ENCODE peak calls at places on chromosomes 11 and 22, in ten cellular contexts. F is A549, T is breast epithelium, M is bronchial epithelial cell, H is sigmoid colon, D is heart right ventricle, J is transverse colon, W is OCI-LY7, G is tibial nerve, B is ovary. I is an unnamed sample.

GRCh38 chr11:27041141-27041869 is 690 bp downstream of the BBOX1 start:
- DNase-seq in F (no peak), T (no peak), M (no peak), H (no peak), D (no peak), J (no peak), W (peak), G (no peak), B (no peak), I (no peak)

GRCh38 chr22:27993201-27993635 is 74.2 kb upstream of the PITPNB start:
- DNase-seq in F (no peak), T (peak), M (no peak), H (peak), D (no peak), J (peak), W (no peak), G (no peak), B (peak), I (no peak)

GRCh38 chr11:19573666-19574065 is 139.0 kb upstream of the NAV2 start:
- DNase-seq in F (no peak), T (no peak), M (no peak), H (no peak), D (peak), J (no peak), W (no peak), G (no peak), B (no peak), I (no peak)

GRCh38 chr11:96324912-96325311 is 18.1 kb downstream of the MAML2 start:
- DNase-seq in F (no peak), T (no peak), M (peak), H (no peak), D (no peak), J (no peak), W (no peak), G (no peak), B (no peak), I (no peak)

GRCh38 chr11:37858398-37858797 is 1260.4 kb upstream of the RAG2 start:
- DNase-seq in F (no peak), T (no peak), M (peak), H (no peak), D (no peak), J (no peak), W (no peak), G (no peak), B (no peak), I (no peak)

GRCh38 chr11:102244681-102245409 is 72.4 kb upstream of the BIRC3 start:
- DNase-seq in F (peak), T (no peak), M (peak), H (no peak), D (no peak), J (no peak), W (no peak), G (no peak), B (no peak), I (no peak)

GRCh38 chr11:126601550-126602215 is 246.2 kb downstream of the ST3GAL4 start:
- DNase-seq in F (no peak), T (no peak), M (no peak), H (no peak), D (no peak), J (no peak), W (no peak), G (no peak), B (no peak), I (no peak)

GRCh38 chr11:86676533-86677154 is 4.2 kb upstream of the ME3 start:
- DNase-seq in F (peak), T (no peak), M (no peak), H (no peak), D (no peak), J (no peak), W (peak), G (no peak), B (no peak), I (peak)

GRCh38 chr11:35153280-35153679 is 14.3 kb downstream of the CD44 start:
- DNase-seq in F (no peak), T (no peak), M (no peak), H (no peak), D (no peak), J (no peak), W (no peak), G (no peak), B (no peak), I (no peak)

GRCh38 chr11:67119577-67120391 is 721 bp downstream of the KDM2A start:
- DNase-seq in F (peak), T (no peak), M (no peak), H (peak), D (peak), J (peak), W (peak), G (peak), B (peak), I (peak)

GRCh38 chr11:100867601-100868000 is 180.5 kb downstream of the ARHGAP42 start:
- DNase-seq in F (no peak), T (no peak), M (no peak), H (no peak), D (no peak), J (no peak), W (no peak), G (no peak), B (no peak), I (no peak)

GRCh38 chr11:58923300-58923788 is 15.9 kb upstream of the GLYATL1 start:
- DNase-seq in F (peak), T (no peak), M (peak), H (no peak), D (no peak), J (peak), W (peak), G (no peak), B (no peak), I (peak)

GRCh38 chr11:120547301-120547700 is 35.8 kb downstream of the GRIK4 start:
- DNase-seq in F (no peak), T (no peak), M (peak), H (no peak), D (no peak), J (no peak), W (no peak), G (no peak), B (no peak), I (no peak)

GRCh38 chr11:79670846-79671245 is 230.0 kb upstream of the TENM4 start:
- DNase-seq in F (no peak), T (no peak), M (no peak), H (no peak), D (no peak), J (no peak), W (no peak), G (no peak), B (no peak), I (no peak)

GRCh38 chr11:32405592-32405991 is 29.7 kb downstream of the WT1 start:
- DNase-seq in F (no peak), T (no peak), M (no peak), H (no peak), D (no peak), J (no peak), W (no peak), G (no peak), B (no peak), I (no peak)

GRCh38 chr11:17590463-17590862 is 43.4 kb downstream of the OTOG start:
- DNase-seq in F (no peak), T (peak), M (no peak), H (peak), D (no peak), J (no peak), W (no peak), G (no peak), B (no peak), I (no peak)

GRCh38 chr11:218815-219593 is 11.5 kb downstream of the RIC8A start:
- DNase-seq in F (no peak), T (peak), M (no peak), H (peak), D (no peak), J (no peak), W (no peak), G (no peak), B (no peak), I (no peak)

GRCh38 chr11:2725367-2726300 is 25.8 kb upstream of the KCNQ1OT1 start:
- DNase-seq in F (no peak), T (no peak), M (no peak), H (peak), D (peak), J (no peak), W (no peak), G (peak), B (peak), I (no peak)

GRCh38 chr11:60459345-60459744 is 3.7 kb downstream of the MS4A1 start:
- DNase-seq in F (no peak), T (no peak), M (no peak), H (no peak), D (no peak), J (no peak), W (peak), G (no peak), B (no peak), I (peak)

GRCh38 chr11:65445101-65445603 is 22.6 kb downstream of the NEAT1 start:
- DNase-seq in F (no peak), T (no peak), M (peak), H (no peak), D (no peak), J (no peak), W (no peak), G (no peak), B (peak), I (peak)

GRCh38 chr11:34407121-34407813 is 31.5 kb upstream of the CAT start:
- DNase-seq in F (no peak), T (peak), M (peak), H (no peak), D (no peak), J (no peak), W (no peak), G (no peak), B (no peak), I (no peak)

GRCh38 chr22:27662359-27663030 is 139.1 kb downstream of the MN1 start:
- DNase-seq in F (no peak), T (no peak), M (no peak), H (no peak), D (peak), J (no peak), W (no peak), G (no peak), B (peak), I (no peak)

DNA sequence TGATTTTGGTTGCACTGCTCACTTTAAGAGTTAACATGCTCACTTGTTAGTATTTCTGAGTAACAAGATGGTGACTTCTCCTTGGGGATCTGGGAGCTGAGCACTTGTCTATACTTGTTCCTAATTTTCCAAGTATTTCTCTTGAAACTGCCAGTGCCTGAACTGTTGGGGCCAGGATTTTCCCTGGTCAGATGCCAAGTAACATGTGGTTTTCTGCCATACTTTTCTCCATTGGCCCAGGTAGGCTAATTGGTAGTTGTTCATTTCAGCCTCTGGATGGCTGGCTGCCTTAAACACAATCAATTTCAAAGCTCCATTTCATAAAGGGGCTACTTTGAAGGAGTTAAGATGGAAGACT is 35.0 kb downstream of the RNF141 start:
- DNase-seq in F (no peak), T (no peak), M (peak), H (no peak), D (no peak), J (no peak), W (no peak), G (no peak), B (no peak), I (no peak)
- TF ChIP-seq CTCF in F (no peak), T (no peak), M (no peak), H (no peak), D (no peak), J (no peak), W (no peak), G (no peak), B (no peak), I (no peak)

GRCh38 chr22:40482886-40483285 is 112.5 kb downstream of the SGSM3 start:
- DNase-seq in F (no peak), T (no peak), M (peak), H (no peak), D (no peak), J (no peak), W (no peak), G (no peak), B (no peak), I (no peak)

GRCh38 chr22:40486962-40487602 is 116.7 kb downstream of the SGSM3 start:
- DNase-seq in F (no peak), T (no peak), M (peak), H (no peak), D (no peak), J (no peak), W (no peak), G (no peak), B (no peak), I (no peak)

GRCh38 chr22:40487663-40488249 is 117.4 kb downstream of the SGSM3 start:
- DNase-seq in F (peak), T (no peak), M (peak), H (no peak), D (no peak), J (no peak), W (peak), G (no peak), B (no peak), I (peak)

GRCh38 chr22:40485813-40486610 is 115.6 kb downstream of the SGSM3 start:
- DNase-seq in F (no peak), T (no peak), M (peak), H (no peak), D (no peak), J (no peak), W (no peak), G (no peak), B (no peak), I (no peak)

DNA sequence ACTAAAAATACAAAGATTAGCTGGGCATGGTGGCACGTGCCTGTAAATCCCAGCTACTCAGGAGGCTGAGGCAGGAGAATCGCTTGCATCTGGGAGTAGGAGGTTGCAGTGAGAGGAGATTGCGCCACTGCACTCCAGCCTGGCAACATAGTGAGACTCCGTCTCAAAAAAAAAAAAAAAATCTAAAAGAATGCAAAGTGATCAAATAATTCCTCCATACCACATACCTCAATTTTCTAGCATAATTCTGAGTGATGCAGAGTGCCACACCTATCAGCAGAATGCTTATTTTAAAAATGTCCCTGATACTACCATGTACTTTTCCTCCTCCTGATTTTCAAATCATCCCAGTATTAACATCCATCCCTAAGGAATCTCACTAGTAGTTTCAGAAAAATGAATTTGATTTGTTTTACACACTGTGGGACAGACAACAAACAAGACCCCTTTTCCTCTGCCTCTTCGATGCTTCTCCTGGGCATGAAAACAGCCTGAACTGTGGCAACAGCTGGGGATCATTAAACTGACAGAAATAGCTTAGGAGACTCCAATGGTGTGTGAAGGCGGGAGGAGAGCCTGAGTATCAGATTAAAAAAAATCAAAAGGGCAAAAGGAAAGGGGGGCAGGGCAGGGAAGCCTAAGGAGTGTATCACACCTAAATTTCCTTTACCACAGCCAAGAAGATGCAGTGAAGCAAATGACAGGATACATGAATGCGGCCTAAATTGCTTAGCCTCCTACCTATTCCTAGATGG is 114.7 kb downstream of the SGSM3 start:
- DNase-seq in F (no peak), T (no peak), M (no peak), H (no peak), D (no peak), J (no peak), W (no peak), G (no peak), B (no peak), I (no peak)
- H3K4me3 ChIP-seq in F (no peak), T (no peak), M (no peak), H (no peak), D (no peak), J (no peak), W (no peak), G (no peak), B (no peak), I (no peak)

DNA sequence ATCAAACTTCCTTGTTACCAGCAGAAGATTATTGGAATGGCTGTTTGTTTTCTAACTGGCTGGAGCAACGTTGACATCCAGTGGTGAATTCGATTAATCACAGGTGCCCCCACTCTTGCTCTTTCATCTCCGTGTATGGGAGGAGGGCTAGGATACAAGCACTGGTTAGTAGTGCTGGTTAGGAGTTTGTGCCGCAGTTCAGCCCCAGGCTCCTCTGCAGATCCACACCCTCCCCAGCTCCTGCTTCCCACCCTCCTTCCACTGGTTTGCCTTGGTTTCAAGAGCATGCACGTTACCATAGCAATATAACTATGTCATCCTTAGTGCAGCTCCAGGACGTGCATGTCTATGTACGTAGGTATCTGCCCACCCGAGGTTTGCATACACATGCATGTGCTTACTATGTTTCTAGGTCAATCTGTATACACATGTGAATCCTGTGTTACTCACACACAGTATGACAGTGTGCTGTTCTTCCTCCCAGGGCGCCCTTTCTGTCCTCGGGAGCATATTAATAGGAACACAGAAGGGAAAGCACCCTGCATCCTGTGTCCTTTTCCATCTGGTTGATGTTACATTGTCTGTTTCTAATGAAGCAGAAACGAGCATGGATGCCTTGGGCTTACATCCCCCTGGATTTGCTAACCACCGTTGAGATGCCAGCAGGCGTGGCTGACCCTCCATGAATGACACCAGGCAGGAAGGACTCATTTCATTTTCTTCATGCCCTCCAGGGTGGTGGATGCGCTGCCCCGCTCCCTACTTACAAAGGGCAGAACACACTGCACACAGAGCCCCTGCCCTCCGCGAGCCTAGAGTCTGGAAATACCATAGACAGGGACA is 539.2 kb downstream of the OPCML start:
- DNase-seq in F (no peak), T (no peak), M (no peak), H (no peak), D (no peak), J (no peak), W (no peak), G (no peak), B (no peak), I (no peak)
- TF ChIP-seq CTCF in F (no peak), T (no peak), M (no peak), H (no peak), D (no peak), J (no peak), W (no peak), G (peak), B (no peak), I (no peak)

GRCh38 chr11:69466039-69466438 is 15.4 kb upstream of the LINC01488 start:
- DNase-seq in F (no peak), T (no peak), M (peak), H (no peak), D (no peak), J (no peak), W (no peak), G (no peak), B (no peak), I (no peak)
- H3K4me3 ChIP-seq in F (no peak), T (no peak), M (no peak), H (no peak), D (no peak), J (no peak), W (no peak), G (no peak), B (no peak), I (no peak)

DNA sequence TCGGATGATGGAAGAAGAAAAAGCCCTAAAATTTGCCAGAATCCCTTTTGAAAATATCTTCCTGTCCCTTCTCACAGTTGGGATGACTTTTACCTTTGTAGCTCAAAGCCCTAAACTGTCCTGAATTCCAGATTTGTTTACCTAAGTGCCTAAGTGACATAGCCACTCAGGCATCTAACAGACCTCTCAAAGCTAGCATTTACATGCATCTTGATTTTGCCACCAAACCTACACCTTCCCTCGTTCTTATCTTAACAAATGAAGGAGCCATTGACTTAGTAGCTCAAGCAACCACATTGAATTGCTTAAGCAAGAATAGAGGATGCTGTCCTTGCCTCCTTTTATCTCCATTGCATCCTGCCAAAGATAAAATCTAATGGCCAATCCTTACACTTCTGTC is 198.4 kb upstream of the NTM start:
- DNase-seq in F (no peak), T (no peak), M (no peak), H (no peak), D (no peak), J (no peak), W (no peak), G (no peak), B (no peak), I (no peak)
- TF ChIP-seq CTCF in F (no peak), T (no peak), M (no peak), H (no peak), D (no peak), J (no peak), W (no peak), G (no peak), B (no peak), I (no peak)

GRCh38 chr22:23219317-23219716 is 39.0 kb downstream of the BCR start:
- DNase-seq in F (no peak), T (no peak), M (no peak), H (no peak), D (no peak), J (no peak), W (no peak), G (no peak), B (peak), I (no peak)
- H3K4me3 ChIP-seq in F (no peak), T (no peak), M (no peak), H (no peak), D (no peak), J (no peak), W (peak), G (no peak), B (no peak), I (no peak)

GRCh38 chr11:112795896-112796686 is 165.1 kb upstream of the NCAM1 start:
- DNase-seq in F (no peak), T (no peak), M (no peak), H (peak), D (peak), J (no peak), W (no peak), G (no peak), B (no peak), I (no peak)

GRCh38 chr11:112793416-112793815 is 167.8 kb upstream of the NCAM1 start:
- DNase-seq in F (no peak), T (no peak), M (no peak), H (no peak), D (no peak), J (no peak), W (no peak), G (no peak), B (no peak), I (no peak)

GRCh38 chr11:112797072-112797471 is 164.1 kb upstream of the NCAM1 start:
- DNase-seq in F (no peak), T (no peak), M (no peak), H (no peak), D (no peak), J (no peak), W (no peak), G (no peak), B (no peak), I (no peak)

GRCh38 chr11:112794321-112794720 is 166.9 kb upstream of the NCAM1 start:
- DNase-seq in F (no peak), T (no peak), M (no peak), H (no peak), D (no peak), J (no peak), W (no peak), G (no peak), B (no peak), I (no peak)

GRCh38 chr11:112795142-112795815 is 165.9 kb upstream of the NCAM1 start:
- DNase-seq in F (peak), T (no peak), M (peak), H (no peak), D (no peak), J (peak), W (peak), G (peak), B (no peak), I (peak)
- TF ChIP-seq CTCF in F (peak), T (peak), M (peak), H (no peak), D (peak), J (peak), W (peak), G (peak), B (no peak), I (peak)

DNA sequence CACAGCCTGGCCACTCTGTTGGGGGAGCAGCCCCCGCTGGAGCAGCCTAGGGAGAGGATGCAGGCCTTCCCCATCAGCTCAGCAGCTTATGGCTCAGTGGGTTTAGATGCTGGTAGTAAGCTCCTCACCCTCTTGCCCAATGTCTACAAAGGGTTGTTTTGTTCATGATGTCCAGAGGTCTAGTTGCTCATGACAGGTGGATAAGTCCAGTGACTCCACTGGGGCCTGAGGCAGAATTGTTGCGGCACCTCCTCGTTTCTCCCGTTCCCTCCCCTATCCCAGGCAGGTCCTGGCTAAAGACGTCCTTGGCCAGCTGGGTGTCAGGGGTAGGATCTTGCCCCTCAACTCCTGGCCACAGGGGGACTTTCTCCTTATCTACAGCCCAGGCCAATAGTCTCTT is 233.5 kb upstream of the B3GAT1 start:
- DNase-seq in F (no peak), T (no peak), M (no peak), H (peak), D (no peak), J (no peak), W (no peak), G (no peak), B (no peak), I (no peak)
- H3K4me3 ChIP-seq in F (no peak), T (no peak), M (no peak), H (no peak), D (no peak), J (no peak), W (no peak), G (no peak), B (no peak), I (no peak)

I was measured in GM12865.